ENCODE peak calls at places on chromosomes 7 and 10, in ten cellular contexts. One of them, this sample, is unnamed.

GRCh38 chr7:123665157-123665556 is 9.5 kb downstream of the LMOD2 start:
- DNase-seq in NCI-H1694 treated with DMSO at 0.1 percent for 48 hours: no peak
- DNase-seq in mesendoderm: no peak
- DNase-seq in LoVo: no peak
- DNase-seq in GM04504: no peak
- DNase-seq in activated naive CD8-positive, alpha-beta T cell treated with anti-CD3 and anti-CD28 coated beads, Interleukin-2, amount 50 U/mL, for 24 hours: no peak
- DNase-seq in type B pancreatic cell: no peak
- DNase-seq in NCI-H1092: peak; percentile 6
- DNase-seq in HuH-7.5: no peak
- DNase-seq in iPS-NIHi11: no peak
- DNase-seq in this sample: no peak

GRCh38 chr10:369441-370221 is 234.4 kb downstream of the ZMYND11 start:
- DNase-seq in NCI-H1694 treated with DMSO at 0.1 percent for 48 hours: no peak
- DNase-seq in mesendoderm: no peak
- DNase-seq in LoVo: no peak
- DNase-seq in GM04504: peak; percentile 71
- DNase-seq in activated naive CD8-positive, alpha-beta T cell treated with anti-CD3 and anti-CD28 coated beads, Interleukin-2, amount 50 U/mL, for 24 hours: no peak
- DNase-seq in type B pancreatic cell: no peak
- DNase-seq in NCI-H1092: no peak
- DNase-seq in HuH-7.5: no peak
- DNase-seq in iPS-NIHi11: no peak
- DNase-seq in this sample: no peak

GRCh38 chr7:158649279-158649678 is 55.3 kb downstream of the NCAPG2 start:
- DNase-seq in NCI-H1694 treated with DMSO at 0.1 percent for 48 hours: peak; percentile 27
- DNase-seq in mesendoderm: no peak
- DNase-seq in LoVo: peak; percentile 64
- DNase-seq in GM04504: peak; percentile 86
- DNase-seq in activated naive CD8-positive, alpha-beta T cell treated with anti-CD3 and anti-CD28 coated beads, Interleukin-2, amount 50 U/mL, for 24 hours: no peak
- DNase-seq in type B pancreatic cell: no peak
- DNase-seq in NCI-H1092: no peak
- DNase-seq in HuH-7.5: peak; percentile 22
- DNase-seq in iPS-NIHi11: no peak
- DNase-seq in this sample: no peak

GRCh38 chr10:133165556-133166503 is 5.8 kb downstream of the KNDC1 start:
- DNase-seq in NCI-H1694 treated with DMSO at 0.1 percent for 48 hours: no peak
- DNase-seq in mesendoderm: no peak
- DNase-seq in LoVo: no peak
- DNase-seq in GM04504: no peak
- DNase-seq in activated naive CD8-positive, alpha-beta T cell treated with anti-CD3 and anti-CD28 coated beads, Interleukin-2, amount 50 U/mL, for 24 hours: no peak
- DNase-seq in type B pancreatic cell: no peak
- DNase-seq in NCI-H1092: no peak
- DNase-seq in HuH-7.5: no peak
- DNase-seq in iPS-NIHi11: no peak
- DNase-seq in this sample: no peak

GRCh38 chr10:44066211-44066837 is 318.6 kb downstream of the CXCL12 start:
- DNase-seq in NCI-H1694 treated with DMSO at 0.1 percent for 48 hours: no peak
- DNase-seq in mesendoderm: no peak
- DNase-seq in LoVo: no peak
- DNase-seq in GM04504: no peak
- DNase-seq in activated naive CD8-positive, alpha-beta T cell treated with anti-CD3 and anti-CD28 coated beads, Interleukin-2, amount 50 U/mL, for 24 hours: no peak
- DNase-seq in type B pancreatic cell: no peak
- DNase-seq in NCI-H1092: no peak
- DNase-seq in HuH-7.5: no peak
- DNase-seq in iPS-NIHi11: no peak
- DNase-seq in this sample: no peak

GRCh38 chr10:36765777-36766176 is 359.6 kb upstream of the ANKRD30A start:
- DNase-seq in NCI-H1694 treated with DMSO at 0.1 percent for 48 hours: no peak
- DNase-seq in mesendoderm: no peak
- DNase-seq in LoVo: no peak
- DNase-seq in GM04504: no peak
- DNase-seq in activated naive CD8-positive, alpha-beta T cell treated with anti-CD3 and anti-CD28 coated beads, Interleukin-2, amount 50 U/mL, for 24 hours: no peak
- DNase-seq in type B pancreatic cell: no peak
- DNase-seq in NCI-H1092: no peak
- DNase-seq in HuH-7.5: no peak
- DNase-seq in iPS-NIHi11: no peak
- DNase-seq in this sample: no peak

GRCh38 chr10:75404335-75405200 is 3.0 kb upstream of the ZNF503 start:
- DNase-seq in NCI-H1694 treated with DMSO at 0.1 percent for 48 hours: no peak
- DNase-seq in mesendoderm: peak; percentile 63
- DNase-seq in LoVo: peak; percentile 66
- DNase-seq in GM04504: no peak
- DNase-seq in activated naive CD8-positive, alpha-beta T cell treated with anti-CD3 and anti-CD28 coated beads, Interleukin-2, amount 50 U/mL, for 24 hours: no peak
- DNase-seq in type B pancreatic cell: peak; percentile 87
- DNase-seq in NCI-H1092: no peak
- DNase-seq in HuH-7.5: peak; percentile 74
- DNase-seq in iPS-NIHi11: peak; percentile 26
- DNase-seq in this sample: no peak

GRCh38 chr7:148712610-148713330 is 14.1 kb downstream of the CUL1 start:
- DNase-seq in NCI-H1694 treated with DMSO at 0.1 percent for 48 hours: no peak
- DNase-seq in mesendoderm: no peak
- DNase-seq in LoVo: no peak
- DNase-seq in GM04504: no peak
- DNase-seq in activated naive CD8-positive, alpha-beta T cell treated with anti-CD3 and anti-CD28 coated beads, Interleukin-2, amount 50 U/mL, for 24 hours: no peak
- DNase-seq in type B pancreatic cell: no peak
- DNase-seq in NCI-H1092: no peak
- DNase-seq in HuH-7.5: no peak
- DNase-seq in iPS-NIHi11: no peak
- DNase-seq in this sample: no peak

GRCh38 chr10:90969947-90970673 is 49.2 kb upstream of the ANKRD1 start:
- DNase-seq in NCI-H1694 treated with DMSO at 0.1 percent for 48 hours: no peak
- DNase-seq in mesendoderm: peak; percentile 75
- DNase-seq in LoVo: no peak
- DNase-seq in GM04504: no peak
- DNase-seq in activated naive CD8-positive, alpha-beta T cell treated with anti-CD3 and anti-CD28 coated beads, Interleukin-2, amount 50 U/mL, for 24 hours: no peak
- DNase-seq in type B pancreatic cell: no peak
- DNase-seq in NCI-H1092: no peak
- DNase-seq in HuH-7.5: no peak
- DNase-seq in iPS-NIHi11: no peak
- DNase-seq in this sample: no peak

GRCh38 chr7:91657386-91658120 is 222.9 kb downstream of the MTERF1 start:
- DNase-seq in NCI-H1694 treated with DMSO at 0.1 percent for 48 hours: no peak
- DNase-seq in mesendoderm: peak; percentile 88
- DNase-seq in LoVo: peak; percentile 37
- DNase-seq in GM04504: peak; percentile 58
- DNase-seq in activated naive CD8-positive, alpha-beta T cell treated with anti-CD3 and anti-CD28 coated beads, Interleukin-2, amount 50 U/mL, for 24 hours: no peak
- DNase-seq in type B pancreatic cell: no peak
- DNase-seq in NCI-H1092: no peak
- DNase-seq in HuH-7.5: no peak
- DNase-seq in iPS-NIHi11: no peak
- DNase-seq in this sample: no peak

GRCh38 chr10:13526952-13527863 is 1.6 kb downstream of the BEND7 start:
- DNase-seq in NCI-H1694 treated with DMSO at 0.1 percent for 48 hours: no peak
- DNase-seq in mesendoderm: peak; percentile 90
- DNase-seq in LoVo: peak; percentile 69
- DNase-seq in GM04504: peak; percentile 46
- DNase-seq in activated naive CD8-positive, alpha-beta T cell treated with anti-CD3 and anti-CD28 coated beads, Interleukin-2, amount 50 U/mL, for 24 hours: no peak
- DNase-seq in type B pancreatic cell: no peak
- DNase-seq in NCI-H1092: no peak
- DNase-seq in HuH-7.5: peak; percentile 63
- DNase-seq in iPS-NIHi11: peak; percentile 33
- DNase-seq in this sample: no peak

GRCh38 chr7:19587291-19587690 is 121.5 kb downstream of the POLR1F start:
- DNase-seq in NCI-H1694 treated with DMSO at 0.1 percent for 48 hours: no peak
- DNase-seq in mesendoderm: peak; percentile 57
- DNase-seq in LoVo: peak; percentile 32
- DNase-seq in GM04504: no peak
- DNase-seq in activated naive CD8-positive, alpha-beta T cell treated with anti-CD3 and anti-CD28 coated beads, Interleukin-2, amount 50 U/mL, for 24 hours: no peak
- DNase-seq in type B pancreatic cell: no peak
- DNase-seq in NCI-H1092: no peak
- DNase-seq in HuH-7.5: no peak
- DNase-seq in iPS-NIHi11: peak; percentile 17
- DNase-seq in this sample: no peak

GRCh38 chr7:90747521-90747920 is 151.4 kb downstream of the CDK14 start:
- DNase-seq in NCI-H1694 treated with DMSO at 0.1 percent for 48 hours: no peak
- DNase-seq in mesendoderm: no peak
- DNase-seq in LoVo: no peak
- DNase-seq in GM04504: no peak
- DNase-seq in activated naive CD8-positive, alpha-beta T cell treated with anti-CD3 and anti-CD28 coated beads, Interleukin-2, amount 50 U/mL, for 24 hours: no peak
- DNase-seq in type B pancreatic cell: no peak
- DNase-seq in NCI-H1092: no peak
- DNase-seq in HuH-7.5: no peak
- DNase-seq in iPS-NIHi11: no peak
- DNase-seq in this sample: no peak

GRCh38 chr10:12846718-12847117 is 154.8 kb downstream of the CCDC3 start:
- DNase-seq in NCI-H1694 treated with DMSO at 0.1 percent for 48 hours: no peak
- DNase-seq in mesendoderm: peak; percentile 29
- DNase-seq in LoVo: no peak
- DNase-seq in GM04504: no peak
- DNase-seq in activated naive CD8-positive, alpha-beta T cell treated with anti-CD3 and anti-CD28 coated beads, Interleukin-2, amount 50 U/mL, for 24 hours: no peak
- DNase-seq in type B pancreatic cell: no peak
- DNase-seq in NCI-H1092: no peak
- DNase-seq in HuH-7.5: no peak
- DNase-seq in iPS-NIHi11: no peak
- DNase-seq in this sample: no peak

GRCh38 chr7:44538798-44539668 is 2.1 kb downstream of the NPC1L1 start:
- DNase-seq in NCI-H1694 treated with DMSO at 0.1 percent for 48 hours: no peak
- DNase-seq in mesendoderm: no peak
- DNase-seq in LoVo: no peak
- DNase-seq in GM04504: no peak
- DNase-seq in activated naive CD8-positive, alpha-beta T cell treated with anti-CD3 and anti-CD28 coated beads, Interleukin-2, amount 50 U/mL, for 24 hours: no peak
- DNase-seq in type B pancreatic cell: no peak
- DNase-seq in NCI-H1092: no peak
- DNase-seq in HuH-7.5: no peak
- DNase-seq in iPS-NIHi11: peak; percentile 3
- DNase-seq in this sample: no peak

GRCh38 chr10:60394444-60394843 is 4.8 kb upstream of the ANK3 start:
- DNase-seq in NCI-H1694 treated with DMSO at 0.1 percent for 48 hours: no peak
- DNase-seq in mesendoderm: no peak
- DNase-seq in LoVo: no peak
- DNase-seq in GM04504: no peak
- DNase-seq in activated naive CD8-positive, alpha-beta T cell treated with anti-CD3 and anti-CD28 coated beads, Interleukin-2, amount 50 U/mL, for 24 hours: no peak
- DNase-seq in type B pancreatic cell: no peak
- DNase-seq in NCI-H1092: no peak
- DNase-seq in HuH-7.5: no peak
- DNase-seq in iPS-NIHi11: no peak
- DNase-seq in this sample: no peak

GRCh38 chr7:6276911-6277408 is 4.5 kb upstream of the CYTH3 start:
- DNase-seq in NCI-H1694 treated with DMSO at 0.1 percent for 48 hours: no peak
- DNase-seq in mesendoderm: no peak
- DNase-seq in LoVo: no peak
- DNase-seq in GM04504: no peak
- DNase-seq in activated naive CD8-positive, alpha-beta T cell treated with anti-CD3 and anti-CD28 coated beads, Interleukin-2, amount 50 U/mL, for 24 hours: no peak
- DNase-seq in type B pancreatic cell: no peak
- DNase-seq in NCI-H1092: no peak
- DNase-seq in HuH-7.5: no peak
- DNase-seq in iPS-NIHi11: no peak
- DNase-seq in this sample: no peak

GRCh38 chr7:2082357-2083038 is 150.2 kb downstream of the MAD1L1 start:
- DNase-seq in NCI-H1694 treated with DMSO at 0.1 percent for 48 hours: no peak
- DNase-seq in mesendoderm: no peak
- DNase-seq in LoVo: no peak
- DNase-seq in GM04504: peak; percentile 79
- DNase-seq in activated naive CD8-positive, alpha-beta T cell treated with anti-CD3 and anti-CD28 coated beads, Interleukin-2, amount 50 U/mL, for 24 hours: no peak
- DNase-seq in type B pancreatic cell: no peak
- DNase-seq in NCI-H1092: peak; percentile 56
- DNase-seq in HuH-7.5: no peak
- DNase-seq in iPS-NIHi11: peak; percentile 58
- DNase-seq in this sample: no peak

GRCh38 chr10:62082729-62083412 is 181.4 kb downstream of the ARID5B start:
- DNase-seq in NCI-H1694 treated with DMSO at 0.1 percent for 48 hours: no peak
- DNase-seq in mesendoderm: no peak
- DNase-seq in LoVo: no peak
- DNase-seq in GM04504: no peak
- DNase-seq in activated naive CD8-positive, alpha-beta T cell treated with anti-CD3 and anti-CD28 coated beads, Interleukin-2, amount 50 U/mL, for 24 hours: no peak
- DNase-seq in type B pancreatic cell: no peak
- DNase-seq in NCI-H1092: no peak
- DNase-seq in HuH-7.5: no peak
- DNase-seq in iPS-NIHi11: no peak
- DNase-seq in this sample: no peak

GRCh38 chr10:2111936-2112335 is 374.6 kb upstream of the ADARB2 start:
- DNase-seq in NCI-H1694 treated with DMSO at 0.1 percent for 48 hours: no peak
- DNase-seq in mesendoderm: peak; percentile 95
- DNase-seq in LoVo: peak; percentile 24
- DNase-seq in GM04504: no peak
- DNase-seq in activated naive CD8-positive, alpha-beta T cell treated with anti-CD3 and anti-CD28 coated beads, Interleukin-2, amount 50 U/mL, for 24 hours: no peak
- DNase-seq in type B pancreatic cell: no peak
- DNase-seq in NCI-H1092: no peak
- DNase-seq in HuH-7.5: no peak
- DNase-seq in iPS-NIHi11: no peak
- DNase-seq in this sample: no peak

GRCh38 chr10:101609481-101609880 is 21.4 kb downstream of the DPCD start:
- DNase-seq in NCI-H1694 treated with DMSO at 0.1 percent for 48 hours: no peak
- DNase-seq in mesendoderm: no peak
- DNase-seq in LoVo: no peak
- DNase-seq in GM04504: no peak
- DNase-seq in activated naive CD8-positive, alpha-beta T cell treated with anti-CD3 and anti-CD28 coated beads, Interleukin-2, amount 50 U/mL, for 24 hours: no peak
- DNase-seq in type B pancreatic cell: no peak
- DNase-seq in NCI-H1092: no peak
- DNase-seq in HuH-7.5: no peak
- DNase-seq in iPS-NIHi11: no peak
- DNase-seq in this sample: no peak

GRCh38 chr7:142807855-142808460 is 37.2 kb downstream of the PRSS2 start:
- DNase-seq in NCI-H1694 treated with DMSO at 0.1 percent for 48 hours: no peak
- DNase-seq in mesendoderm: no peak
- DNase-seq in LoVo: no peak
- DNase-seq in GM04504: no peak
- DNase-seq in activated naive CD8-positive, alpha-beta T cell treated with anti-CD3 and anti-CD28 coated beads, Interleukin-2, amount 50 U/mL, for 24 hours: peak; percentile 49
- DNase-seq in type B pancreatic cell: no peak
- DNase-seq in NCI-H1092: no peak
- DNase-seq in HuH-7.5: no peak
- DNase-seq in iPS-NIHi11: no peak
- DNase-seq in this sample: no peak

GRCh38 chr7:68676789-68677535 is 921.3 kb upstream of the AUTS2 start:
- DNase-seq in NCI-H1694 treated with DMSO at 0.1 percent for 48 hours: no peak
- DNase-seq in mesendoderm: no peak
- DNase-seq in LoVo: no peak
- DNase-seq in GM04504: no peak
- DNase-seq in activated naive CD8-positive, alpha-beta T cell treated with anti-CD3 and anti-CD28 coated beads, Interleukin-2, amount 50 U/mL, for 24 hours: no peak
- DNase-seq in type B pancreatic cell: no peak
- DNase-seq in NCI-H1092: no peak
- DNase-seq in HuH-7.5: no peak
- DNase-seq in iPS-NIHi11: no peak
- DNase-seq in this sample: no peak

GRCh38 chr7:151694828-151695580 is 175.3 kb upstream of the RHEB start:
- DNase-seq in NCI-H1694 treated with DMSO at 0.1 percent for 48 hours: no peak
- DNase-seq in mesendoderm: peak; percentile 67
- DNase-seq in LoVo: peak; percentile 39
- DNase-seq in GM04504: no peak
- DNase-seq in activated naive CD8-positive, alpha-beta T cell treated with anti-CD3 and anti-CD28 coated beads, Interleukin-2, amount 50 U/mL, for 24 hours: no peak
- DNase-seq in type B pancreatic cell: no peak
- DNase-seq in NCI-H1092: no peak
- DNase-seq in HuH-7.5: no peak
- DNase-seq in iPS-NIHi11: no peak
- DNase-seq in this sample: no peak

GRCh38 chr10:98254234-98254858 is 13.6 kb downstream of the LOXL4 start:
- DNase-seq in NCI-H1694 treated with DMSO at 0.1 percent for 48 hours: no peak
- DNase-seq in mesendoderm: no peak
- DNase-seq in LoVo: no peak
- DNase-seq in GM04504: no peak
- DNase-seq in activated naive CD8-positive, alpha-beta T cell treated with anti-CD3 and anti-CD28 coated beads, Interleukin-2, amount 50 U/mL, for 24 hours: no peak
- DNase-seq in type B pancreatic cell: peak; percentile 45
- DNase-seq in NCI-H1092: no peak
- DNase-seq in HuH-7.5: no peak
- DNase-seq in iPS-NIHi11: no peak
- DNase-seq in this sample: no peak

GRCh38 chr7:156722427-156722826 is 81.9 kb downstream of the RNF32 start:
- DNase-seq in NCI-H1694 treated with DMSO at 0.1 percent for 48 hours: no peak
- DNase-seq in mesendoderm: no peak
- DNase-seq in LoVo: no peak
- DNase-seq in GM04504: no peak
- DNase-seq in activated naive CD8-positive, alpha-beta T cell treated with anti-CD3 and anti-CD28 coated beads, Interleukin-2, amount 50 U/mL, for 24 hours: no peak
- DNase-seq in type B pancreatic cell: no peak
- DNase-seq in NCI-H1092: no peak
- DNase-seq in HuH-7.5: no peak
- DNase-seq in iPS-NIHi11: no peak
- DNase-seq in this sample: no peak

GRCh38 chr10:44576715-44577191 is 191.9 kb upstream of the CXCL12 start:
- DNase-seq in NCI-H1694 treated with DMSO at 0.1 percent for 48 hours: no peak
- DNase-seq in mesendoderm: peak; percentile 4
- DNase-seq in LoVo: no peak
- DNase-seq in GM04504: no peak
- DNase-seq in activated naive CD8-positive, alpha-beta T cell treated with anti-CD3 and anti-CD28 coated beads, Interleukin-2, amount 50 U/mL, for 24 hours: no peak
- DNase-seq in type B pancreatic cell: no peak
- DNase-seq in NCI-H1092: no peak
- DNase-seq in HuH-7.5: no peak
- DNase-seq in iPS-NIHi11: no peak
- DNase-seq in this sample: no peak

GRCh38 chr10:52720018-52720417 is 52.6 kb downstream of the MBL2 start:
- DNase-seq in NCI-H1694 treated with DMSO at 0.1 percent for 48 hours: no peak
- DNase-seq in mesendoderm: no peak
- DNase-seq in LoVo: no peak
- DNase-seq in GM04504: no peak
- DNase-seq in activated naive CD8-positive, alpha-beta T cell treated with anti-CD3 and anti-CD28 coated beads, Interleukin-2, amount 50 U/mL, for 24 hours: no peak
- DNase-seq in type B pancreatic cell: no peak
- DNase-seq in NCI-H1092: no peak
- DNase-seq in HuH-7.5: no peak
- DNase-seq in iPS-NIHi11: no peak
- DNase-seq in this sample: no peak